ENCODE peak calls at places on chromosome 5, in six cellular contexts. J, O, D, Z, I and W are unnamed samples.

GRCh38 chr5:138438724-138439536 is at the start of gene REEP2:
- DNase-seq in O (peak; percentile 56), D (peak; percentile 56), J (no peak), I (peak; percentile 50), Z (peak; percentile 76), W (no peak)

GRCh38 chr5:65100846-65101678 is 332.3 kb downstream of the CWC27 start:
- DNase-seq in Z (peak; percentile 81), O (no peak), I (peak; percentile 28), J (no peak), D (peak; percentile 37), W (peak; percentile 16)

GRCh38 chr5:43636076-43636475 is 33.1 kb downstream of the NNT start:
- DNase-seq in D (no peak), I (no peak), J (no peak), Z (no peak), O (no peak), W (no peak)

GRCh38 chr5:76669245-76669644 is 46.0 kb upstream of the F2RL2 start:
- DNase-seq in Z (no peak), D (no peak), O (no peak), I (no peak), J (no peak), W (no peak)

GRCh38 chr5:54249210-54250028 is 61.0 kb downstream of the ARL15 start:
- DNase-seq in O (no peak), J (no peak), Z (no peak), I (peak; percentile 5), D (no peak), W (no peak)

GRCh38 chr5:36066001-36066539 is 612 bp downstream of the UGT3A2 start:
- DNase-seq in I (no peak), O (no peak), Z (no peak), J (no peak), D (no peak), W (no peak)

GRCh38 chr5:77993799-77994318 is 217.7 kb upstream of the TBCA start:
- DNase-seq in J (no peak), I (no peak), Z (no peak), O (no peak), D (no peak), W (peak; percentile 87)

GRCh38 chr5:168366124-168366523 is 74.7 kb downstream of the WWC1 start:
- DNase-seq in O (no peak), Z (peak; percentile 64), J (no peak), I (no peak), D (no peak), W (no peak)

GRCh38 chr5:133681896-133682295 is 69.6 kb upstream of the FSTL4 start:
- DNase-seq in Z (no peak), D (no peak), J (no peak), O (no peak), I (no peak), W (no peak)

GRCh38 chr5:96347502-96348292 is 85.4 kb downstream of the PCSK1 start:
- DNase-seq in J (no peak), Z (no peak), I (no peak), D (no peak), O (no peak), W (no peak)

GRCh38 chr5:173868096-173868879 is 19.9 kb upstream of the CPEB4 start:
- DNase-seq in O (no peak), I (no peak), Z (no peak), D (no peak), J (no peak), W (no peak)

GRCh38 chr5:6347673-6348072 is 30.7 kb downstream of the MED10 start:
- DNase-seq in Z (no peak), D (no peak), O (no peak), J (no peak), I (no peak), W (no peak)

GRCh38 chr5:173808079-173808808 is 79.9 kb upstream of the CPEB4 start:
- DNase-seq in Z (no peak), D (no peak), I (no peak), O (no peak), J (no peak), W (no peak)

GRCh38 chr5:115855959-115856358 is 14.2 kb downstream of the AP3S1 start:
- DNase-seq in I (no peak), D (no peak), Z (no peak), J (no peak), O (no peak), W (no peak)

GRCh38 chr5:171495122-171495700 is 75.8 kb downstream of the FGF18 start:
- DNase-seq in D (no peak), I (no peak), O (no peak), J (no peak), Z (peak; percentile 52), W (no peak)

GRCh38 chr5:57383093-57383861 is 99.3 kb downstream of the ACTBL2 start:
- DNase-seq in D (no peak), J (no peak), O (no peak), I (no peak), Z (peak; percentile 54), W (no peak)

GRCh38 chr5:33311893-33312292 is 128.9 kb upstream of the TARS1 start:
- DNase-seq in D (no peak), J (no peak), I (no peak), O (no peak), Z (peak; percentile 24), W (no peak)

GRCh38 chr5:7869474-7870136 is 657 bp downstream of the MTRR start:
- DNase-seq in O (peak; percentile 22), D (no peak), Z (no peak), I (peak; percentile 19), J (no peak), W (no peak)

GRCh38 chr5:8943301-8943700 is 602.6 kb downstream of the SEMA5A start:
- DNase-seq in I (no peak), O (no peak), Z (no peak), D (no peak), J (no peak), W (no peak)

GRCh38 chr5:68315679-68316271 is 100.2 kb downstream of the PIK3R1 start:
- DNase-seq in J (no peak), O (peak; percentile 10), I (no peak), Z (no peak), D (no peak), W (no peak)

GRCh38 chr5:93794954-93795353 is 53.6 kb upstream of the POU5F2 start:
- DNase-seq in J (no peak), I (no peak), D (no peak), O (no peak), Z (no peak), W (no peak)

GRCh38 chr5:171442287-171443042 is 23.0 kb downstream of the FGF18 start:
- DNase-seq in O (no peak), D (no peak), J (no peak), I (no peak), Z (no peak), W (no peak)

GRCh38 chr5:160119142-160119904 is at the start of gene PWWP2A:
- DNase-seq in Z (peak; percentile 91), I (peak; percentile 98), J (peak; percentile 91), D (peak; percentile 95), O (peak; percentile 95), W (peak; percentile 100)

GRCh38 chr5:133969654-133970324 is 1.4 kb upstream of the C5orf15 start:
- DNase-seq in Z (no peak), D (no peak), O (no peak), I (no peak), J (no peak), W (no peak)